ENCODE peak calls at places on chromosome X, in nine cellular contexts. One of them, this sample, is unnamed.

GRCh38 chrX:82218361-82218760 is 1016.5 kb downstream of the SH3BGRL start:
- DNase-seq in SHP77: peak
- DNase-seq in D341Med: no peak
- DNase-seq in ACHN: peak
- DNase-seq in kidney tubule cell: peak
- DNase-seq in activated effector memory CD4-positive, alpha-beta T cell treated with anti-CD3 and anti-CD28 coated beads, Interleukin-2, amount 50 U/mL, for 16 hours: no peak
- DNase-seq in WERI-Rb-1: no peak
- DNase-seq in Karpas-422: peak
- DNase-seq in H9: no peak
- DNase-seq in this sample: no peak

GRCh38 chrX:138191998-138192397 is 519.5 kb downstream of the FGF13 start:
- DNase-seq in SHP77: peak
- DNase-seq in D341Med: peak
- DNase-seq in ACHN: peak
- DNase-seq in kidney tubule cell: peak
- DNase-seq in activated effector memory CD4-positive, alpha-beta T cell treated with anti-CD3 and anti-CD28 coated beads, Interleukin-2, amount 50 U/mL, for 16 hours: no peak
- DNase-seq in WERI-Rb-1: peak
- DNase-seq in Karpas-422: peak
- DNase-seq in H9: peak
- DNase-seq in this sample: no peak

GRCh38 chrX:22060451-22060940 is 28.4 kb downstream of the PHEX start:
- DNase-seq in SHP77: no peak
- DNase-seq in D341Med: no peak
- DNase-seq in ACHN: no peak
- DNase-seq in kidney tubule cell: peak
- DNase-seq in activated effector memory CD4-positive, alpha-beta T cell treated with anti-CD3 and anti-CD28 coated beads, Interleukin-2, amount 50 U/mL, for 16 hours: peak
- DNase-seq in WERI-Rb-1: no peak
- DNase-seq in Karpas-422: no peak
- DNase-seq in H9: no peak
- DNase-seq in this sample: no peak

GRCh38 chrX:49761481-49761880 is 65.7 kb upstream of the PAGE1 start:
- DNase-seq in SHP77: no peak
- DNase-seq in D341Med: peak
- DNase-seq in ACHN: peak
- DNase-seq in kidney tubule cell: peak
- DNase-seq in activated effector memory CD4-positive, alpha-beta T cell treated with anti-CD3 and anti-CD28 coated beads, Interleukin-2, amount 50 U/mL, for 16 hours: no peak
- DNase-seq in WERI-Rb-1: no peak
- DNase-seq in Karpas-422: peak
- DNase-seq in H9: no peak
- DNase-seq in this sample: no peak

GRCh38 chrX:128623361-128623760 is 571.2 kb upstream of the ACTRT1 start:
- DNase-seq in SHP77: no peak
- DNase-seq in D341Med: no peak
- DNase-seq in ACHN: no peak
- DNase-seq in kidney tubule cell: no peak
- DNase-seq in activated effector memory CD4-positive, alpha-beta T cell treated with anti-CD3 and anti-CD28 coated beads, Interleukin-2, amount 50 U/mL, for 16 hours: no peak
- DNase-seq in WERI-Rb-1: no peak
- DNase-seq in Karpas-422: no peak
- DNase-seq in H9: no peak
- DNase-seq in this sample: no peak

GRCh38 chrX:120732879-120733278 is 103.0 kb upstream of the C1GALT1C1 start:
- DNase-seq in SHP77: no peak
- DNase-seq in D341Med: no peak
- DNase-seq in ACHN: no peak
- DNase-seq in kidney tubule cell: no peak
- DNase-seq in activated effector memory CD4-positive, alpha-beta T cell treated with anti-CD3 and anti-CD28 coated beads, Interleukin-2, amount 50 U/mL, for 16 hours: no peak
- DNase-seq in WERI-Rb-1: no peak
- DNase-seq in Karpas-422: no peak
- DNase-seq in H9: no peak
- DNase-seq in this sample: no peak

GRCh38 chrX:38304010-38304409 is 23.3 kb downstream of the RPGR start:
- DNase-seq in SHP77: no peak
- DNase-seq in D341Med: no peak
- DNase-seq in ACHN: peak
- DNase-seq in kidney tubule cell: peak
- DNase-seq in activated effector memory CD4-positive, alpha-beta T cell treated with anti-CD3 and anti-CD28 coated beads, Interleukin-2, amount 50 U/mL, for 16 hours: no peak
- DNase-seq in WERI-Rb-1: peak
- DNase-seq in Karpas-422: no peak
- DNase-seq in H9: no peak
- DNase-seq in this sample: no peak

GRCh38 chrX:19554786-19555185 is 39.5 kb upstream of the MAP3K15 start:
- DNase-seq in SHP77: no peak
- DNase-seq in D341Med: no peak
- DNase-seq in ACHN: no peak
- DNase-seq in kidney tubule cell: peak
- DNase-seq in activated effector memory CD4-positive, alpha-beta T cell treated with anti-CD3 and anti-CD28 coated beads, Interleukin-2, amount 50 U/mL, for 16 hours: peak
- DNase-seq in WERI-Rb-1: no peak
- DNase-seq in Karpas-422: no peak
- DNase-seq in H9: no peak
- DNase-seq in this sample: no peak

GRCh38 chrX:154485150-154486051 is 1.0 kb downstream of the UBL4A start:
- DNase-seq in SHP77: no peak
- DNase-seq in D341Med: no peak
- DNase-seq in ACHN: no peak
- DNase-seq in kidney tubule cell: no peak
- DNase-seq in activated effector memory CD4-positive, alpha-beta T cell treated with anti-CD3 and anti-CD28 coated beads, Interleukin-2, amount 50 U/mL, for 16 hours: no peak
- DNase-seq in WERI-Rb-1: peak
- DNase-seq in Karpas-422: no peak
- DNase-seq in H9: no peak
- DNase-seq in this sample: no peak

GRCh38 chrX:135544338-135544948 is 24.0 kb downstream of the INTS6L start:
- DNase-seq in SHP77: no peak
- DNase-seq in D341Med: no peak
- DNase-seq in ACHN: no peak
- DNase-seq in kidney tubule cell: no peak
- DNase-seq in activated effector memory CD4-positive, alpha-beta T cell treated with anti-CD3 and anti-CD28 coated beads, Interleukin-2, amount 50 U/mL, for 16 hours: no peak
- DNase-seq in WERI-Rb-1: no peak
- DNase-seq in Karpas-422: peak
- DNase-seq in H9: no peak
- DNase-seq in this sample: no peak

GRCh38 chrX:149540133-149540620 is 635 bp upstream of the EOLA1 start:
- DNase-seq in SHP77: peak
- DNase-seq in D341Med: peak
- DNase-seq in ACHN: peak
- DNase-seq in kidney tubule cell: peak
- DNase-seq in activated effector memory CD4-positive, alpha-beta T cell treated with anti-CD3 and anti-CD28 coated beads, Interleukin-2, amount 50 U/mL, for 16 hours: peak
- DNase-seq in WERI-Rb-1: peak
- DNase-seq in Karpas-422: peak
- DNase-seq in H9: no peak
- DNase-seq in this sample: peak

GRCh38 chrX:6826856-6827255 is 291.9 kb upstream of the VCX3A start:
- DNase-seq in SHP77: no peak
- DNase-seq in D341Med: no peak
- DNase-seq in ACHN: no peak
- DNase-seq in kidney tubule cell: peak
- DNase-seq in activated effector memory CD4-positive, alpha-beta T cell treated with anti-CD3 and anti-CD28 coated beads, Interleukin-2, amount 50 U/mL, for 16 hours: no peak
- DNase-seq in WERI-Rb-1: no peak
- DNase-seq in Karpas-422: no peak
- DNase-seq in H9: no peak
- DNase-seq in this sample: no peak

GRCh38 chrX:43741843-43742573 is 85.9 kb downstream of the MAOA start:
- DNase-seq in SHP77: no peak
- DNase-seq in D341Med: no peak
- DNase-seq in ACHN: no peak
- DNase-seq in kidney tubule cell: no peak
- DNase-seq in activated effector memory CD4-positive, alpha-beta T cell treated with anti-CD3 and anti-CD28 coated beads, Interleukin-2, amount 50 U/mL, for 16 hours: no peak
- DNase-seq in WERI-Rb-1: no peak
- DNase-seq in Karpas-422: no peak
- DNase-seq in H9: no peak
- DNase-seq in this sample: no peak

GRCh38 chrX:15173411-15173810 is 96.5 kb downstream of the ASB9 start:
- DNase-seq in SHP77: no peak
- DNase-seq in D341Med: no peak
- DNase-seq in ACHN: no peak
- DNase-seq in kidney tubule cell: no peak
- DNase-seq in activated effector memory CD4-positive, alpha-beta T cell treated with anti-CD3 and anti-CD28 coated beads, Interleukin-2, amount 50 U/mL, for 16 hours: no peak
- DNase-seq in WERI-Rb-1: no peak
- DNase-seq in Karpas-422: no peak
- DNase-seq in H9: no peak
- DNase-seq in this sample: no peak

GRCh38 chrX:152299787-152300186 is 151.3 kb downstream of the GABRA3 start:
- DNase-seq in SHP77: no peak
- DNase-seq in D341Med: no peak
- DNase-seq in ACHN: no peak
- DNase-seq in kidney tubule cell: no peak
- DNase-seq in activated effector memory CD4-positive, alpha-beta T cell treated with anti-CD3 and anti-CD28 coated beads, Interleukin-2, amount 50 U/mL, for 16 hours: no peak
- DNase-seq in WERI-Rb-1: no peak
- DNase-seq in Karpas-422: no peak
- DNase-seq in H9: no peak
- DNase-seq in this sample: no peak

GRCh38 chrX:20313889-20314288 is 47.2 kb upstream of the RPS6KA3 start:
- DNase-seq in SHP77: no peak
- DNase-seq in D341Med: no peak
- DNase-seq in ACHN: no peak
- DNase-seq in kidney tubule cell: no peak
- DNase-seq in activated effector memory CD4-positive, alpha-beta T cell treated with anti-CD3 and anti-CD28 coated beads, Interleukin-2, amount 50 U/mL, for 16 hours: no peak
- DNase-seq in WERI-Rb-1: no peak
- DNase-seq in Karpas-422: no peak
- DNase-seq in H9: no peak
- DNase-seq in this sample: no peak

GRCh38 chrX:41350150-41350975 is 16.4 kb downstream of the DDX3X start:
- DNase-seq in SHP77: no peak
- DNase-seq in D341Med: no peak
- DNase-seq in ACHN: no peak
- DNase-seq in kidney tubule cell: no peak
- DNase-seq in activated effector memory CD4-positive, alpha-beta T cell treated with anti-CD3 and anti-CD28 coated beads, Interleukin-2, amount 50 U/mL, for 16 hours: no peak
- DNase-seq in WERI-Rb-1: no peak
- DNase-seq in Karpas-422: no peak
- DNase-seq in H9: no peak
- DNase-seq in this sample: no peak

GRCh38 chrX:47169273-47169672 is 24.3 kb downstream of the RBM10 start:
- DNase-seq in SHP77: no peak
- DNase-seq in D341Med: no peak
- DNase-seq in ACHN: no peak
- DNase-seq in kidney tubule cell: no peak
- DNase-seq in activated effector memory CD4-positive, alpha-beta T cell treated with anti-CD3 and anti-CD28 coated beads, Interleukin-2, amount 50 U/mL, for 16 hours: peak
- DNase-seq in WERI-Rb-1: no peak
- DNase-seq in Karpas-422: no peak
- DNase-seq in H9: peak
- DNase-seq in this sample: no peak

GRCh38 chrX:28901637-28902036 is 314.4 kb downstream of the IL1RAPL1 start:
- DNase-seq in SHP77: no peak
- DNase-seq in D341Med: no peak
- DNase-seq in ACHN: no peak
- DNase-seq in kidney tubule cell: peak
- DNase-seq in activated effector memory CD4-positive, alpha-beta T cell treated with anti-CD3 and anti-CD28 coated beads, Interleukin-2, amount 50 U/mL, for 16 hours: no peak
- DNase-seq in WERI-Rb-1: no peak
- DNase-seq in Karpas-422: no peak
- DNase-seq in H9: no peak
- DNase-seq in this sample: no peak

GRCh38 chrX:7146703-7147430 is 645 bp upstream of the STS start:
- DNase-seq in SHP77: no peak
- DNase-seq in D341Med: peak
- DNase-seq in ACHN: no peak
- DNase-seq in kidney tubule cell: peak
- DNase-seq in activated effector memory CD4-positive, alpha-beta T cell treated with anti-CD3 and anti-CD28 coated beads, Interleukin-2, amount 50 U/mL, for 16 hours: no peak
- DNase-seq in WERI-Rb-1: peak
- DNase-seq in Karpas-422: peak
- DNase-seq in H9: peak
- DNase-seq in this sample: no peak

GRCh38 chrX:100659431-100660137 is 15.6 kb downstream of the SRPX2 start:
- DNase-seq in SHP77: no peak
- DNase-seq in D341Med: no peak
- DNase-seq in ACHN: no peak
- DNase-seq in kidney tubule cell: no peak
- DNase-seq in activated effector memory CD4-positive, alpha-beta T cell treated with anti-CD3 and anti-CD28 coated beads, Interleukin-2, amount 50 U/mL, for 16 hours: no peak
- DNase-seq in WERI-Rb-1: no peak
- DNase-seq in Karpas-422: no peak
- DNase-seq in H9: no peak
- DNase-seq in this sample: no peak

GRCh38 chrX:39140581-39140980 is 339.3 kb downstream of the MID1IP1 start:
- DNase-seq in SHP77: no peak
- DNase-seq in D341Med: no peak
- DNase-seq in ACHN: no peak
- DNase-seq in kidney tubule cell: no peak
- DNase-seq in activated effector memory CD4-positive, alpha-beta T cell treated with anti-CD3 and anti-CD28 coated beads, Interleukin-2, amount 50 U/mL, for 16 hours: no peak
- DNase-seq in WERI-Rb-1: no peak
- DNase-seq in Karpas-422: no peak
- DNase-seq in H9: no peak
- DNase-seq in this sample: no peak

GRCh38 chrX:44828008-44828605 is 15.7 kb upstream of the DUSP21 start:
- DNase-seq in SHP77: no peak
- DNase-seq in D341Med: no peak
- DNase-seq in ACHN: peak
- DNase-seq in kidney tubule cell: peak
- DNase-seq in activated effector memory CD4-positive, alpha-beta T cell treated with anti-CD3 and anti-CD28 coated beads, Interleukin-2, amount 50 U/mL, for 16 hours: no peak
- DNase-seq in WERI-Rb-1: no peak
- DNase-seq in Karpas-422: no peak
- DNase-seq in H9: no peak
- DNase-seq in this sample: peak

GRCh38 chrX:1307626-1308340 is 28.8 kb upstream of the IL3RA start:
- DNase-seq in SHP77: no peak
- DNase-seq in D341Med: no peak
- DNase-seq in ACHN: no peak
- DNase-seq in kidney tubule cell: no peak
- DNase-seq in activated effector memory CD4-positive, alpha-beta T cell treated with anti-CD3 and anti-CD28 coated beads, Interleukin-2, amount 50 U/mL, for 16 hours: no peak
- DNase-seq in WERI-Rb-1: no peak
- DNase-seq in Karpas-422: no peak
- DNase-seq in H9: no peak
- DNase-seq in this sample: no peak

GRCh38 chrX:9657590-9658256 is 107.9 kb downstream of the GPR143 start:
- DNase-seq in SHP77: no peak
- DNase-seq in D341Med: no peak
- DNase-seq in ACHN: no peak
- DNase-seq in kidney tubule cell: no peak
- DNase-seq in activated effector memory CD4-positive, alpha-beta T cell treated with anti-CD3 and anti-CD28 coated beads, Interleukin-2, amount 50 U/mL, for 16 hours: no peak
- DNase-seq in WERI-Rb-1: no peak
- DNase-seq in Karpas-422: no peak
- DNase-seq in H9: no peak
- DNase-seq in this sample: no peak

GRCh38 chrX:120839506-120839905 is 36.2 kb downstream of the CT47B1 start:
- DNase-seq in SHP77: no peak
- DNase-seq in D341Med: no peak
- DNase-seq in ACHN: no peak
- DNase-seq in kidney tubule cell: peak
- DNase-seq in activated effector memory CD4-positive, alpha-beta T cell treated with anti-CD3 and anti-CD28 coated beads, Interleukin-2, amount 50 U/mL, for 16 hours: no peak
- DNase-seq in WERI-Rb-1: no peak
- DNase-seq in Karpas-422: no peak
- DNase-seq in H9: no peak
- DNase-seq in this sample: no peak

GRCh38 chrX:38634665-38635064 is 73.3 kb downstream of the TSPAN7 start:
- DNase-seq in SHP77: no peak
- DNase-seq in D341Med: no peak
- DNase-seq in ACHN: no peak
- DNase-seq in kidney tubule cell: no peak
- DNase-seq in activated effector memory CD4-positive, alpha-beta T cell treated with anti-CD3 and anti-CD28 coated beads, Interleukin-2, amount 50 U/mL, for 16 hours: no peak
- DNase-seq in WERI-Rb-1: no peak
- DNase-seq in Karpas-422: no peak
- DNase-seq in H9: no peak
- DNase-seq in this sample: no peak

GRCh38 chrX:13507893-13508292 is 61.5 kb upstream of the EGFL6 start:
- DNase-seq in SHP77: no peak
- DNase-seq in D341Med: no peak
- DNase-seq in ACHN: no peak
- DNase-seq in kidney tubule cell: no peak
- DNase-seq in activated effector memory CD4-positive, alpha-beta T cell treated with anti-CD3 and anti-CD28 coated beads, Interleukin-2, amount 50 U/mL, for 16 hours: no peak
- DNase-seq in WERI-Rb-1: no peak
- DNase-seq in Karpas-422: no peak
- DNase-seq in H9: no peak
- DNase-seq in this sample: no peak

GRCh38 chrX:38327007-38327774 is at the start of gene RPGR:
- DNase-seq in SHP77: peak
- DNase-seq in D341Med: peak
- DNase-seq in ACHN: peak
- DNase-seq in kidney tubule cell: peak
- DNase-seq in activated effector memory CD4-positive, alpha-beta T cell treated with anti-CD3 and anti-CD28 coated beads, Interleukin-2, amount 50 U/mL, for 16 hours: peak
- DNase-seq in WERI-Rb-1: peak
- DNase-seq in Karpas-422: peak
- DNase-seq in H9: peak
- DNase-seq in this sample: peak

This sample was measured in kidney epithelial cell.